ENCODE peak calls at places on chromosomes 5 and 9, in four cellular contexts. One of them, this sample, is unnamed.

GRCh38 chr5:33816791-33817190 is 75.0 kb downstream of the ADAMTS12 start:
- DNase-seq in CD4-positive, alpha-beta memory T cell: no peak
- DNase-seq in effector memory CD4-positive, alpha-beta T cell: no peak
- DNase-seq in transverse colon: no peak
- DNase-seq in this sample: no peak

GRCh38 chr5:172646716-172647285 is 5.7 kb downstream of the NEURL1B start:
- DNase-seq in effector memory CD4-positive, alpha-beta T cell: no peak
- DNase-seq in CD4-positive, alpha-beta memory T cell: no peak
- DNase-seq in transverse colon: peak; percentile 66
- DNase-seq in this sample: no peak

GRCh38 chr9:331197-331596 is 116.5 kb downstream of the DOCK8 start:
- DNase-seq in CD4-positive, alpha-beta memory T cell: no peak
- DNase-seq in effector memory CD4-positive, alpha-beta T cell: no peak
- DNase-seq in transverse colon: no peak
- DNase-seq in this sample: no peak

GRCh38 chr5:133754575-133755169 is 142.3 kb upstream of the FSTL4 start:
- DNase-seq in transverse colon: peak; percentile 17
- DNase-seq in effector memory CD4-positive, alpha-beta T cell: no peak
- DNase-seq in CD4-positive, alpha-beta memory T cell: no peak
- DNase-seq in this sample: peak; percentile 55

GRCh38 chr5:147170603-147171002 is 64.2 kb upstream of the STK32A start:
- DNase-seq in transverse colon: no peak
- DNase-seq in effector memory CD4-positive, alpha-beta T cell: no peak
- DNase-seq in CD4-positive, alpha-beta memory T cell: peak; percentile 20
- DNase-seq in this sample: peak; percentile 19

GRCh38 chr5:375336-375920 is 53.9 kb downstream of the AHRR start:
- DNase-seq in transverse colon: no peak
- DNase-seq in CD4-positive, alpha-beta memory T cell: no peak
- DNase-seq in effector memory CD4-positive, alpha-beta T cell: no peak
- DNase-seq in this sample: no peak

GRCh38 chr5:80654054-80654390 is 430 bp upstream of the MSH3 start:
- DNase-seq in transverse colon: peak; percentile 62
- DNase-seq in CD4-positive, alpha-beta memory T cell: no peak
- DNase-seq in effector memory CD4-positive, alpha-beta T cell: no peak
- DNase-seq in this sample: no peak

GRCh38 chr5:143174714-143175398 is 228.6 kb downstream of the NR3C1 start:
- DNase-seq in CD4-positive, alpha-beta memory T cell: no peak
- DNase-seq in effector memory CD4-positive, alpha-beta T cell: no peak
- DNase-seq in transverse colon: no peak
- DNase-seq in this sample: no peak

GRCh38 chr9:114271556-114272510 is 51.1 kb upstream of the ORM1 start:
- DNase-seq in effector memory CD4-positive, alpha-beta T cell: no peak
- DNase-seq in CD4-positive, alpha-beta memory T cell: no peak
- DNase-seq in transverse colon: peak; percentile 23
- DNase-seq in this sample: peak; percentile 62

GRCh38 chr5:59193616-59194319 is 610.9 kb downstream of the RAB3C start:
- DNase-seq in effector memory CD4-positive, alpha-beta T cell: no peak
- DNase-seq in transverse colon: no peak
- DNase-seq in CD4-positive, alpha-beta memory T cell: no peak
- DNase-seq in this sample: no peak

GRCh38 chr5:74179183-74179582 is 461.3 kb downstream of the ENC1 start:
- DNase-seq in transverse colon: no peak
- DNase-seq in effector memory CD4-positive, alpha-beta T cell: no peak
- DNase-seq in CD4-positive, alpha-beta memory T cell: no peak
- DNase-seq in this sample: no peak

GRCh38 chr9:4686112-4686511 is 6.7 kb downstream of the CDC37L1 start:
- DNase-seq in CD4-positive, alpha-beta memory T cell: no peak
- DNase-seq in effector memory CD4-positive, alpha-beta T cell: no peak
- DNase-seq in transverse colon: no peak
- DNase-seq in this sample: no peak

GRCh38 chr5:130885027-130885426 is 280.0 kb downstream of the HINT1 start:
- DNase-seq in effector memory CD4-positive, alpha-beta T cell: no peak
- DNase-seq in CD4-positive, alpha-beta memory T cell: no peak
- DNase-seq in transverse colon: peak; percentile 54
- DNase-seq in this sample: peak; percentile 6

GRCh38 chr5:9440517-9440916 is 105.4 kb downstream of the SEMA5A start:
- DNase-seq in transverse colon: no peak
- DNase-seq in CD4-positive, alpha-beta memory T cell: no peak
- DNase-seq in effector memory CD4-positive, alpha-beta T cell: no peak
- DNase-seq in this sample: no peak

GRCh38 chr9:78187763-78188495 is 47.9 kb upstream of the CEP78 start:
- DNase-seq in effector memory CD4-positive, alpha-beta T cell: no peak
- DNase-seq in CD4-positive, alpha-beta memory T cell: no peak
- DNase-seq in transverse colon: no peak
- DNase-seq in this sample: no peak

GRCh38 chr5:32326216-32326772 is 13.6 kb upstream of the MTMR12 start:
- DNase-seq in effector memory CD4-positive, alpha-beta T cell: no peak
- DNase-seq in transverse colon: no peak
- DNase-seq in CD4-positive, alpha-beta memory T cell: no peak
- DNase-seq in this sample: no peak

GRCh38 chr9:35903049-35903448 is 3.0 kb upstream of the HRCT1 start:
- DNase-seq in CD4-positive, alpha-beta memory T cell: peak; percentile 64
- DNase-seq in transverse colon: no peak
- DNase-seq in effector memory CD4-positive, alpha-beta T cell: no peak
- DNase-seq in this sample: peak; percentile 57

GRCh38 chr9:14441976-14442651 is 128.2 kb upstream of the NFIB start:
- DNase-seq in CD4-positive, alpha-beta memory T cell: no peak
- DNase-seq in effector memory CD4-positive, alpha-beta T cell: no peak
- DNase-seq in transverse colon: no peak
- DNase-seq in this sample: no peak

GRCh38 chr5:21644032-21644431 is 1209.1 kb downstream of the CDH12 start:
- DNase-seq in CD4-positive, alpha-beta memory T cell: no peak
- DNase-seq in effector memory CD4-positive, alpha-beta T cell: no peak
- DNase-seq in transverse colon: no peak
- DNase-seq in this sample: no peak

GRCh38 chr5:91225848-91226686 is 157.1 kb downstream of the ARRDC3 start:
- DNase-seq in transverse colon: peak; percentile 53
- DNase-seq in effector memory CD4-positive, alpha-beta T cell: peak; percentile 45
- DNase-seq in CD4-positive, alpha-beta memory T cell: peak; percentile 58
- DNase-seq in this sample: peak; percentile 64

GRCh38 chr5:176818391-176819098 is 8.2 kb downstream of the UNC5A start:
- DNase-seq in effector memory CD4-positive, alpha-beta T cell: no peak
- DNase-seq in CD4-positive, alpha-beta memory T cell: peak; percentile 39
- DNase-seq in transverse colon: no peak
- DNase-seq in this sample: no peak

GRCh38 chr5:93273176-93273575 is 307.8 kb downstream of the NR2F1-AS1 start:
- DNase-seq in effector memory CD4-positive, alpha-beta T cell: no peak
- DNase-seq in transverse colon: no peak
- DNase-seq in CD4-positive, alpha-beta memory T cell: no peak
- DNase-seq in this sample: no peak

GRCh38 chr5:119386945-119387344 is 31.1 kb downstream of the TNFAIP8 start:
- DNase-seq in effector memory CD4-positive, alpha-beta T cell: no peak
- DNase-seq in CD4-positive, alpha-beta memory T cell: no peak
- DNase-seq in transverse colon: no peak
- DNase-seq in this sample: peak; percentile 48

GRCh38 chr9:33765411-33765810 is 29.9 kb upstream of the PRSS3 start:
- DNase-seq in effector memory CD4-positive, alpha-beta T cell: no peak
- DNase-seq in CD4-positive, alpha-beta memory T cell: no peak
- DNase-seq in transverse colon: no peak
- DNase-seq in this sample: no peak

GRCh38 chr5:75566710-75567309 is 44.4 kb upstream of the ANKDD1B start:
- DNase-seq in transverse colon: no peak
- DNase-seq in effector memory CD4-positive, alpha-beta T cell: no peak
- DNase-seq in CD4-positive, alpha-beta memory T cell: peak; percentile 14
- DNase-seq in this sample: no peak

GRCh38 chr5:154712518-154713437 is 42.4 kb upstream of the LARP1 start:
- DNase-seq in effector memory CD4-positive, alpha-beta T cell: no peak
- DNase-seq in transverse colon: peak; percentile 81
- DNase-seq in CD4-positive, alpha-beta memory T cell: no peak
- DNase-seq in this sample: peak; percentile 92

GRCh38 chr5:14581891-14582796 is 552 bp downstream of the OTULINL start:
- DNase-seq in effector memory CD4-positive, alpha-beta T cell: peak; percentile 68
- DNase-seq in CD4-positive, alpha-beta memory T cell: peak; percentile 86
- DNase-seq in transverse colon: peak; percentile 83
- DNase-seq in this sample: peak; percentile 74

GRCh38 chr9:115482747-115483146 is 364.8 kb upstream of the TNC start:
- DNase-seq in CD4-positive, alpha-beta memory T cell: no peak
- DNase-seq in transverse colon: no peak
- DNase-seq in effector memory CD4-positive, alpha-beta T cell: no peak
- DNase-seq in this sample: no peak

GRCh38 chr9:73773896-73774295 is 622.2 kb downstream of the ANXA1 start:
- DNase-seq in effector memory CD4-positive, alpha-beta T cell: no peak
- DNase-seq in CD4-positive, alpha-beta memory T cell: no peak
- DNase-seq in transverse colon: no peak
- DNase-seq in this sample: no peak

GRCh38 chr5:146656638-146657037 is 140.6 kb upstream of the GPR151 start:
- DNase-seq in CD4-positive, alpha-beta memory T cell: no peak
- DNase-seq in transverse colon: no peak
- DNase-seq in effector memory CD4-positive, alpha-beta T cell: no peak
- DNase-seq in this sample: no peak

GRCh38 chr9:136124976-136125692 is 6.5 kb upstream of the TMEM250 start:
- DNase-seq in effector memory CD4-positive, alpha-beta T cell: no peak
- DNase-seq in transverse colon: no peak
- DNase-seq in CD4-positive, alpha-beta memory T cell: no peak
- DNase-seq in this sample: no peak

GRCh38 chr5:97131139-97131710 is 11.2 kb downstream of the LIX1 start:
- DNase-seq in effector memory CD4-positive, alpha-beta T cell: no peak
- DNase-seq in transverse colon: no peak
- DNase-seq in CD4-positive, alpha-beta memory T cell: no peak
- DNase-seq in this sample: no peak

GRCh38 chr9:92325269-92325990 is at the start of the genes CENPP and NOL8:
- DNase-seq in CD4-positive, alpha-beta memory T cell: peak; percentile 91
- DNase-seq in transverse colon: peak; percentile 86
- DNase-seq in effector memory CD4-positive, alpha-beta T cell: peak; percentile 74
- DNase-seq in this sample: peak; percentile 78

GRCh38 chr9:18032636-18033035 is 441.3 kb upstream of the ADAMTSL1 start:
- DNase-seq in transverse colon: no peak
- DNase-seq in effector memory CD4-positive, alpha-beta T cell: no peak
- DNase-seq in CD4-positive, alpha-beta memory T cell: no peak
- DNase-seq in this sample: no peak

GRCh38 chr5:77973253-77973609 is 197.1 kb upstream of the TBCA start:
- DNase-seq in effector memory CD4-positive, alpha-beta T cell: no peak
- DNase-seq in transverse colon: no peak
- DNase-seq in CD4-positive, alpha-beta memory T cell: no peak
- DNase-seq in this sample: no peak

GRCh38 chr9:118987167-118987566 is 382.1 kb downstream of the BRINP1 start:
- DNase-seq in CD4-positive, alpha-beta memory T cell: no peak
- DNase-seq in transverse colon: no peak
- DNase-seq in effector memory CD4-positive, alpha-beta T cell: no peak
- DNase-seq in this sample: no peak

GRCh38 chr5:606526-607399 is 5.4 kb upstream of the CEP72 start:
- DNase-seq in CD4-positive, alpha-beta memory T cell: no peak
- DNase-seq in effector memory CD4-positive, alpha-beta T cell: no peak
- DNase-seq in transverse colon: no peak
- DNase-seq in this sample: no peak

GRCh38 chr9:37729499-37729898 is 24.1 kb upstream of the TRMT10B start:
- DNase-seq in transverse colon: no peak
- DNase-seq in CD4-positive, alpha-beta memory T cell: no peak
- DNase-seq in effector memory CD4-positive, alpha-beta T cell: no peak
- DNase-seq in this sample: no peak

GRCh38 chr9:133490201-133490681 is 11.3 kb upstream of the SLC2A6 start:
- DNase-seq in effector memory CD4-positive, alpha-beta T cell: no peak
- DNase-seq in CD4-positive, alpha-beta memory T cell: no peak
- DNase-seq in transverse colon: no peak
- DNase-seq in this sample: no peak

GRCh38 chr5:173204185-173204979 is 30.6 kb downstream of the NKX2-5 start:
- DNase-seq in effector memory CD4-positive, alpha-beta T cell: no peak
- DNase-seq in transverse colon: no peak
- DNase-seq in CD4-positive, alpha-beta memory T cell: peak; percentile 34
- DNase-seq in this sample: peak; percentile 41